ENCODE peak calls at places on chromosome 2, in five cellular contexts. X is K562, F is GM12878, W is HepG2, J is H1. P is an unnamed sample.

GRCh38 chr2:144512421-144513272 is 7.3 kb downstream of the ZEB2 start:
- DNase-seq in X (no peak), F (no peak), W (no peak), J (no peak), P (no peak)

GRCh38 chr2:136179602-136179975 is 61.6 kb upstream of the CXCR4 start:
- DNase-seq in X (no peak), F (no peak), W (no peak), J (no peak), P (no peak)

GRCh38 chr2:67561411-67561965 is 164.4 kb downstream of the ETAA1 start:
- DNase-seq in X (no peak), F (no peak), W (no peak), J (no peak), P (no peak)

GRCh38 chr2:158458617-158458920 is 1.8 kb downstream of the PKP4 start:
- DNase-seq in X (no peak), F (no peak), W (peak), J (no peak), P (no peak)

GRCh38 chr2:95007822-95008221 is 17.7 kb upstream of the MAL start:
- DNase-seq in X (no peak), F (no peak), W (no peak), J (no peak), P (no peak)

GRCh38 chr2:64325477-64325851 is 128.5 kb upstream of the LGALSL start:
- DNase-seq in X (no peak), F (no peak), W (no peak), J (no peak), P (no peak)

GRCh38 chr2:99451686-99452085 is 38.1 kb downstream of the REV1 start:
- DNase-seq in X (no peak), F (no peak), W (no peak), J (no peak), P (no peak)

GRCh38 chr2:120786559-120786960 is 50.9 kb downstream of the GLI2 start:
- DNase-seq in X (no peak), F (no peak), W (no peak), J (peak), P (no peak)

GRCh38 chr2:219569041-219569440 is 2.3 kb downstream of the OBSL1 start:
- DNase-seq in X (no peak), F (no peak), W (no peak), J (no peak), P (no peak)

GRCh38 chr2:127052771-127053691 is 53.9 kb downstream of the BIN1 start:
- DNase-seq in X (no peak), F (no peak), W (no peak), J (no peak), P (no peak)

GRCh38 chr2:232204457-232204931 is 174.1 kb upstream of the ALPP start:
- DNase-seq in X (no peak), F (no peak), W (peak), J (no peak), P (no peak)

GRCh38 chr2:118945921-118946320 is 3.9 kb downstream of the MARCO start:
- DNase-seq in X (no peak), F (no peak), W (no peak), J (no peak), P (no peak)

GRCh38 chr2:1286929-1287328 is 126.3 kb upstream of the TPO start:
- DNase-seq in X (no peak), F (no peak), W (no peak), J (no peak), P (no peak)
- TF ChIP-seq SRF in X (no peak), F (no peak), W (no peak), J (no peak), P (no peak)

GRCh38 chr2:43045866-43046265 is 180.5 kb downstream of the ZFP36L2 start:
- DNase-seq in X (no peak), F (no peak), W (no peak), J (no peak), P (no peak)
- TF ChIP-seq SRF in X (no peak), F (no peak), W (no peak), J (no peak), P (no peak)

GRCh38 chr2:197168705-197169104 is 141.9 kb downstream of the ANKRD44 start:
- DNase-seq in X (peak), F (no peak), W (peak), J (no peak), P (peak)
- TF ChIP-seq SRF in X (no peak), F (no peak), W (no peak), J (no peak), P (no peak)

GRCh38 chr2:79887747-79888374 is 375.0 kb downstream of the CTNNA2 start:
- DNase-seq in X (peak), F (peak), W (peak), J (no peak), P (peak)
- TF ChIP-seq SRF in X (no peak), F (no peak), W (no peak), J (no peak), P (no peak)

DNA sequence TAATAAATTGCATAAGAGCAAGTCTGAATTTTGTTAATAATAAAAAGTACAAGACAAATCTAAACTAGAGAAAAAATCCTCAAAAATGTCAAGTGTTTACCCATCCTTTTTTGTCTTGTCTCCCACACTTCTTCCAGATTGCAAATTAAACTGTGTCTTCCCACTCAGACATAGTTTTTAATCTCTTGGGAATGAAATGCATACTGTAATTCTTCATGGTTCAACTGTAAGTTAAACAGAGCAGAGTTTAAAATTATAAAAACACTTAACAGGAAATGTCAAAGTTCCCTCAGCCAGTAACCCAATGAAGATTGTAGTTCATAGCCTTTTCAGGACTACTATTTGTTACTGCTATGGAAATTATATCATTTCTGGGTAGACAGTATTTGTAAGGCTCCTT is 171.8 kb downstream of the UBE2E3 start:
- DNase-seq in X (no peak), F (no peak), W (no peak), J (no peak), P (no peak)
- TF ChIP-seq SRF in X (no peak), F (no peak), W (no peak), J (no peak), P (no peak)